ENCODE peak calls at places on chromosomes 12 and 14, in eight cellular contexts. I, T, H, R, L, A, S and P are unnamed samples.
A peak's percentile ranks its signal among the peaks of the same experiment; 100 is the strongest.

GRCh38 chr12:32455607-32456063 is 56.3 kb downstream of the FGD4 start:
- DNase-seq in I (no peak), T (peak; percentile 45), H (peak; percentile 49), R (peak; percentile 58), L (peak; percentile 89), A (peak; percentile 75), S (no peak), P (no peak)

GRCh38 chr12:109488051-109488665 is 10.7 kb downstream of the UBE3B start:
- DNase-seq in I (no peak), T (no peak), H (no peak), R (no peak), L (no peak), A (no peak), S (no peak), P (no peak)

GRCh38 chr12:92408072-92408900 is 262.6 kb upstream of the BTG1 start:
- DNase-seq in I (no peak), T (peak; percentile 50), H (peak; percentile 41), R (peak; percentile 24), L (peak; percentile 44), A (peak; percentile 68), S (peak; percentile 52), P (no peak)

GRCh38 chr14:74868739-74869138 is 7.2 kb downstream of the PROX2 start:
- DNase-seq in I (no peak), T (no peak), H (no peak), R (no peak), L (no peak), A (no peak), S (no peak), P (no peak)

GRCh38 chr12:47745485-47746041 is 13.1 kb downstream of the RAPGEF3 start:
- DNase-seq in I (no peak), T (no peak), H (no peak), R (no peak), L (no peak), A (no peak), S (no peak), P (no peak)

GRCh38 chr14:102088012-102088792 is 1.4 kb upstream of the HSP90AA1 start:
- DNase-seq in I (peak; percentile 53), T (peak; percentile 55), H (peak; percentile 57), R (no peak), L (peak; percentile 17), A (no peak), S (peak; percentile 65), P (peak; percentile 83)

GRCh38 chr12:5733136-5733755 is 211.8 kb downstream of the ANO2 start:
- DNase-seq in I (no peak), T (no peak), H (no peak), R (no peak), L (no peak), A (no peak), S (no peak), P (no peak)

GRCh38 chr14:75234173-75234855 is 44.3 kb upstream of the FOS start:
- DNase-seq in I (no peak), T (no peak), H (no peak), R (no peak), L (peak; percentile 91), A (no peak), S (peak; percentile 59), P (peak; percentile 70)

GRCh38 chr14:67405771-67406170 is 6.2 kb downstream of the PLEK2 start:
- DNase-seq in I (no peak), T (no peak), H (no peak), R (no peak), L (no peak), A (no peak), S (no peak), P (no peak)

GRCh38 chr14:94100847-94101246 is 9.7 kb upstream of the IFI27 start:
- DNase-seq in I (no peak), T (no peak), H (no peak), R (no peak), L (peak; percentile 59), A (no peak), S (no peak), P (no peak)

GRCh38 chr14:77908847-77909246 is 108.9 kb downstream of the ADCK1 start:
- DNase-seq in I (no peak), T (no peak), H (no peak), R (no peak), L (no peak), A (no peak), S (no peak), P (no peak)

GRCh38 chr12:87618199-87618598 is 411.0 kb downstream of the C12orf50 start:
- DNase-seq in I (no peak), T (no peak), H (no peak), R (no peak), L (peak; percentile 18), A (no peak), S (no peak), P (no peak)

GRCh38 chr14:104152686-104153398 is 14.5 kb downstream of the KIF26A start:
- DNase-seq in I (no peak), T (no peak), H (no peak), R (no peak), L (no peak), A (no peak), S (no peak), P (no peak)

GRCh38 chr14:24132976-24133375 is 2.5 kb downstream of the FITM1 start:
- DNase-seq in I (no peak), T (no peak), H (no peak), R (no peak), L (no peak), A (no peak), S (no peak), P (no peak)